ENCODE peak calls at places on chromosomes 5 and 9, in eight cellular contexts. One of them, this sample, is unnamed.
A peak's percentile ranks its signal among the peaks of the same experiment; 100 is the strongest.

GRCh38 chr5:149166128-149166527 is 24.8 kb downstream of the ABLIM3 start:
- DNase-seq in stimulated activated CD4-positive, alpha-beta T cell treated with anti-CD3 and anti-CD28 coated beads, Interleukin-1b, Interleukin-23, amount 100 ng/mL, for 48 hours: no peak
- DNase-seq in uterus: no peak
- DNase-seq in heart left ventricle: no peak
- DNase-seq in DMS153: no peak
- DNase-seq in RWPE1: no peak
- DNase-seq in hypothalamus: no peak
- DNase-seq in HTR-8/SVneo: no peak
- DNase-seq in this sample: no peak

GRCh38 chr5:83407931-83408330 is 63.6 kb upstream of the VCAN start:
- DNase-seq in stimulated activated CD4-positive, alpha-beta T cell treated with anti-CD3 and anti-CD28 coated beads, Interleukin-1b, Interleukin-23, amount 100 ng/mL, for 48 hours: no peak
- DNase-seq in uterus: no peak
- DNase-seq in heart left ventricle: no peak
- DNase-seq in DMS153: no peak
- DNase-seq in RWPE1: no peak
- DNase-seq in hypothalamus: no peak
- DNase-seq in HTR-8/SVneo: no peak
- DNase-seq in this sample: no peak

GRCh38 chr5:149319174-149319573 is 26.1 kb upstream of the GRPEL2 start:
- DNase-seq in stimulated activated CD4-positive, alpha-beta T cell treated with anti-CD3 and anti-CD28 coated beads, Interleukin-1b, Interleukin-23, amount 100 ng/mL, for 48 hours: no peak
- DNase-seq in uterus: no peak
- DNase-seq in heart left ventricle: no peak
- DNase-seq in DMS153: no peak
- DNase-seq in RWPE1: no peak
- DNase-seq in hypothalamus: no peak
- DNase-seq in HTR-8/SVneo: no peak
- DNase-seq in this sample: no peak

GRCh38 chr5:168874713-168875380 is 295.7 kb upstream of the PANK3 start:
- DNase-seq in stimulated activated CD4-positive, alpha-beta T cell treated with anti-CD3 and anti-CD28 coated beads, Interleukin-1b, Interleukin-23, amount 100 ng/mL, for 48 hours: no peak
- DNase-seq in uterus: no peak
- DNase-seq in heart left ventricle: no peak
- DNase-seq in DMS153: no peak
- DNase-seq in RWPE1: no peak
- DNase-seq in hypothalamus: no peak
- DNase-seq in HTR-8/SVneo: peak; percentile 36
- DNase-seq in this sample: no peak

GRCh38 chr5:102778478-102778877 is 23.4 kb downstream of the PAM start:
- DNase-seq in stimulated activated CD4-positive, alpha-beta T cell treated with anti-CD3 and anti-CD28 coated beads, Interleukin-1b, Interleukin-23, amount 100 ng/mL, for 48 hours: no peak
- DNase-seq in uterus: no peak
- DNase-seq in heart left ventricle: no peak
- DNase-seq in DMS153: no peak
- DNase-seq in RWPE1: peak; percentile 18
- DNase-seq in hypothalamus: no peak
- DNase-seq in HTR-8/SVneo: no peak
- DNase-seq in this sample: no peak

GRCh38 chr5:131381011-131381410 is 117.2 kb downstream of the CDC42SE2 start:
- DNase-seq in stimulated activated CD4-positive, alpha-beta T cell treated with anti-CD3 and anti-CD28 coated beads, Interleukin-1b, Interleukin-23, amount 100 ng/mL, for 48 hours: no peak
- DNase-seq in uterus: no peak
- DNase-seq in heart left ventricle: no peak
- DNase-seq in DMS153: no peak
- DNase-seq in RWPE1: no peak
- DNase-seq in hypothalamus: no peak
- DNase-seq in HTR-8/SVneo: no peak
- DNase-seq in this sample: no peak

GRCh38 chr9:133463864-133464615 is 4.3 kb downstream of the CACFD1 start:
- DNase-seq in stimulated activated CD4-positive, alpha-beta T cell treated with anti-CD3 and anti-CD28 coated beads, Interleukin-1b, Interleukin-23, amount 100 ng/mL, for 48 hours: no peak
- DNase-seq in uterus: no peak
- DNase-seq in heart left ventricle: no peak
- DNase-seq in DMS153: no peak
- DNase-seq in RWPE1: no peak
- DNase-seq in hypothalamus: no peak
- DNase-seq in HTR-8/SVneo: no peak
- DNase-seq in this sample: no peak

GRCh38 chr5:87120518-87121314 is 147.0 kb upstream of the RASA1 start:
- DNase-seq in stimulated activated CD4-positive, alpha-beta T cell treated with anti-CD3 and anti-CD28 coated beads, Interleukin-1b, Interleukin-23, amount 100 ng/mL, for 48 hours: peak; percentile 4
- DNase-seq in uterus: no peak
- DNase-seq in heart left ventricle: no peak
- DNase-seq in DMS153: no peak
- DNase-seq in RWPE1: peak; percentile 91
- DNase-seq in hypothalamus: no peak
- DNase-seq in HTR-8/SVneo: peak; percentile 20
- DNase-seq in this sample: no peak

GRCh38 chr5:144742376-144742775 is 571.7 kb downstream of the KCTD16 start:
- DNase-seq in stimulated activated CD4-positive, alpha-beta T cell treated with anti-CD3 and anti-CD28 coated beads, Interleukin-1b, Interleukin-23, amount 100 ng/mL, for 48 hours: no peak
- DNase-seq in uterus: no peak
- DNase-seq in heart left ventricle: no peak
- DNase-seq in DMS153: no peak
- DNase-seq in RWPE1: no peak
- DNase-seq in hypothalamus: no peak
- DNase-seq in HTR-8/SVneo: no peak
- DNase-seq in this sample: no peak

GRCh38 chr5:59555596-59555995 is 337.9 kb downstream of the PDE4D start:
- DNase-seq in stimulated activated CD4-positive, alpha-beta T cell treated with anti-CD3 and anti-CD28 coated beads, Interleukin-1b, Interleukin-23, amount 100 ng/mL, for 48 hours: no peak
- DNase-seq in uterus: no peak
- DNase-seq in heart left ventricle: no peak
- DNase-seq in DMS153: no peak
- DNase-seq in RWPE1: no peak
- DNase-seq in hypothalamus: no peak
- DNase-seq in HTR-8/SVneo: no peak
- DNase-seq in this sample: no peak

GRCh38 chr5:170523129-170523497 is 19.3 kb downstream of the KCNIP1 start:
- DNase-seq in stimulated activated CD4-positive, alpha-beta T cell treated with anti-CD3 and anti-CD28 coated beads, Interleukin-1b, Interleukin-23, amount 100 ng/mL, for 48 hours: no peak
- DNase-seq in uterus: no peak
- DNase-seq in heart left ventricle: no peak
- DNase-seq in DMS153: no peak
- DNase-seq in RWPE1: no peak
- DNase-seq in hypothalamus: peak; percentile 59
- DNase-seq in HTR-8/SVneo: no peak
- DNase-seq in this sample: no peak

GRCh38 chr5:17723876-17724275 is 89.6 kb downstream of the TAF11L14 start:
- DNase-seq in stimulated activated CD4-positive, alpha-beta T cell treated with anti-CD3 and anti-CD28 coated beads, Interleukin-1b, Interleukin-23, amount 100 ng/mL, for 48 hours: no peak
- DNase-seq in uterus: no peak
- DNase-seq in heart left ventricle: no peak
- DNase-seq in DMS153: no peak
- DNase-seq in RWPE1: no peak
- DNase-seq in hypothalamus: no peak
- DNase-seq in HTR-8/SVneo: no peak
- DNase-seq in this sample: no peak

GRCh38 chr5:1011226-1011631 is 2.6 kb downstream of the NKD2 start:
- DNase-seq in stimulated activated CD4-positive, alpha-beta T cell treated with anti-CD3 and anti-CD28 coated beads, Interleukin-1b, Interleukin-23, amount 100 ng/mL, for 48 hours: peak; percentile 60
- DNase-seq in uterus: no peak
- DNase-seq in heart left ventricle: peak; percentile 52
- DNase-seq in DMS153: peak; percentile 52
- DNase-seq in RWPE1: peak; percentile 71
- DNase-seq in hypothalamus: no peak
- DNase-seq in HTR-8/SVneo: peak; percentile 75
- DNase-seq in this sample: peak; percentile 28

GRCh38 chr5:99176186-99176585 is 247.4 kb upstream of the CHD1 start:
- DNase-seq in stimulated activated CD4-positive, alpha-beta T cell treated with anti-CD3 and anti-CD28 coated beads, Interleukin-1b, Interleukin-23, amount 100 ng/mL, for 48 hours: no peak
- DNase-seq in uterus: no peak
- DNase-seq in heart left ventricle: no peak
- DNase-seq in DMS153: no peak
- DNase-seq in RWPE1: no peak
- DNase-seq in hypothalamus: no peak
- DNase-seq in HTR-8/SVneo: no peak
- DNase-seq in this sample: no peak